ENCODE peak calls at places on chromosomes 6 and 20, in five cellular contexts. C is HepG2, O is WTC11, S is H1, U is GM12878. T is an unnamed sample.

GRCh38 chr6:154882107-154882506 is 113.0 kb upstream of the TIAM2 start:
- DNase-seq in C (no peak), O (no peak), S (no peak), U (no peak), T (no peak)

GRCh38 chr6:143125896-143126573 is 65.3 kb downstream of the AIG1 start:
- DNase-seq in C (no peak), O (no peak), S (no peak), U (no peak), T (no peak)

GRCh38 chr20:20096421-20096820 is 44.1 kb downstream of the CFAP61 start:
- DNase-seq in C (no peak), O (no peak), S (no peak), U (no peak), T (no peak)

GRCh38 chr6:112466378-112467151 is 119.4 kb downstream of the RFPL4B start:
- DNase-seq in C (no peak), O (no peak), S (no peak), U (no peak), T (no peak)

GRCh38 chr6:74249658-74250057 is 553.7 kb downstream of the CD109 start:
- DNase-seq in C (no peak), O (no peak), S (no peak), U (peak), T (no peak)

GRCh38 chr6:83431545-83432165 is 804 bp upstream of the ME1 start:
- DNase-seq in C (no peak), O (no peak), S (no peak), U (no peak), T (no peak)

GRCh38 chr6:117976030-117976651 is 69.1 kb downstream of the SLC35F1 start:
- DNase-seq in C (peak), O (no peak), S (no peak), U (no peak), T (peak)

GRCh38 chr6:168908887-168909286 is 344.8 kb downstream of the THBS2 start:
- DNase-seq in C (no peak), O (no peak), S (no peak), U (no peak), T (no peak)

GRCh38 chr6:49935387-49935786 is 28.6 kb downstream of the DEFB114 start:
- DNase-seq in C (no peak), O (no peak), S (no peak), U (no peak), T (no peak)

GRCh38 chr6:159074120-159074684 is 29.4 kb upstream of the TAGAP start:
- DNase-seq in C (no peak), O (no peak), S (no peak), U (no peak), T (peak)
- TF ChIP-seq ATF2 in C (no peak), O (no peak), S (no peak), U (no peak), T (no peak)

DNA sequence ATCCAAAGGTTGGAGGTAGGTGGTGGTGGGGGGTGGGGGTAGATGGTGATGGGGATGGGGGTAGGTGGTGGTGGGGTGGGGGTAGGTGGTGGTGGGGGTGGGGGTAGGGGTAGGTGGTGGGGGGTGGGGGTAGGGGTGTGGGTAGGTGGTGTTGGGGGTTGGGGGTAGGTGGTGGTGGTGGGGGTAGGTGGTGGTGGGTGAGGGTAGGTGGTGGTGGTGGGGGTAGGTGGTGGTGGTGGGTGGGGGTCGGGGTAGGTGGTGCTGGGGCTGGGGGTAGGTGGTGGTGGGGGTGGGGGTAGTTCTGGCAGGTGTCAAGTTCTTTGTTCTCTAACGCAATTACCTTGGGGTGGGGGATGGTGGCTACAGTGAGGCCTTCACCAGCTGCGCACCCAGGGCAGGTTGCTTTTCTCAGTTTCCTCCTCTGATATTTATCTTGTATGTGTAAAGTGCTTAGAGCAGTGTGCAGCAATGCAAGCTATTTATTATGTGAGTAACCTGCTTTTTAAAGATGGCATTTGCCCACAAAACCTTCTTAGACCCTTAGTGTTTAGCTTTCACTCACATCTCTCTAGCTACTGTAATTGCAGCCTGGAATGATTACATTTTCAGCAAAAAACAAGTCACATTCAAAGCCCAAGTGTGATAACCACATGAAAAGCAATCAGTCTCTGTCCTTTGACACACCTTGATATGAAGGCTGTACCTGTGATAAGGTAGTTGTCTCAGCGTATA is 8.2 kb upstream of the CCDC167 start:
- DNase-seq in C (no peak), O (no peak), S (no peak), U (no peak), T (no peak)
- TF ChIP-seq ATF2 in C (no peak), O (no peak), S (no peak), U (no peak), T (no peak)

GRCh38 chr6:144447487-144447886 is 162.4 kb downstream of the UTRN start:
- DNase-seq in C (no peak), O (no peak), S (no peak), U (no peak), T (no peak)
- TF ChIP-seq ATF2 in C (no peak), O (no peak), S (no peak), U (no peak), T (no peak)

GRCh38 chr20:61519488-61519887 is 267.4 kb downstream of the CDH4 start:
- DNase-seq in C (no peak), O (no peak), S (no peak), U (no peak), T (no peak)

GRCh38 chr20:61522498-61523090 is 270.5 kb downstream of the CDH4 start:
- DNase-seq in C (no peak), O (no peak), S (no peak), U (no peak), T (no peak)

GRCh38 chr20:61521680-61522420 is 269.8 kb downstream of the CDH4 start:
- DNase-seq in C (no peak), O (no peak), S (no peak), U (no peak), T (peak)

GRCh38 chr20:61520076-61520639 is 268.1 kb downstream of the CDH4 start:
- DNase-seq in C (no peak), O (no peak), S (no peak), U (no peak), T (no peak)

GRCh38 chr20:61520761-61521460 is 268.9 kb downstream of the CDH4 start:
- DNase-seq in C (no peak), O (no peak), S (no peak), U (no peak), T (no peak)
- TF ChIP-seq ATF2 in C (no peak), O (no peak), S (no peak), U (no peak), T (no peak)

DNA sequence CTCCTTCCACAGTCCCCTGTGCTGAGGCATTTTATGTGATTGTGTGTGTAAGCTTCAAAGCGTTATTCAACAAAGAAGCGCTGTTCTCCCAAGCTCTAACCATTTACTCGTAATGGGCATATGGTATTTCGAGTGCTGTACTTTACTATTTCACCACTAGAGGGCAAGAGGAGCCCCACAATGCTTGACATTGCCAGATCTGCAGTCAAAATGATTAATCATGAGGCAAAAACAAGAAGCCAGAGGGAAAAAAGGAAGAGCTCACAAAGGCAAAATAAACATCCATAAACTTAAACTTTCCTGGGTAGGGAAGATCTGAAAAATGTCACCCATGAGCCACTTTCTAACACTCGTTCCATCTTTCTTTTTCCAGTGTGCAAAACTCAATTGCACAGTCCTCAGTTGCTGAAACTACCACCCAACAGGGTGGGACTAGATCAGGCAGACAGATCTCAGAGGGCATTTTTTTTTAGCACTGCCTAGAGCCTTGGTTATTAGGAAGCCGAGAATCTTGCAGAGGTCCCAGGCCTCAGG is 215.0 kb upstream of the PLCB4 start:
- DNase-seq in C (peak), O (no peak), S (no peak), U (peak), T (peak)
- TF ChIP-seq ATF2 in C (no peak), O (no peak), S (no peak), U (no peak), T (no peak)

T was measured in K562.